ENCODE peak calls at places on chromosomes 7 and 10, in ten cellular contexts. I, Y, C, U, T, K, S, V, J and B are unnamed samples.

GRCh38 chr10:132299381-132300336 is 8.1 kb downstream of the STK32C start:
- DNase-seq in V (no peak), J (no peak), U (no peak), C (no peak), Y (no peak), T (no peak), S (no peak), I (no peak), K (peak; percentile 4), B (no peak)

GRCh38 chr10:77837248-77837924 is 89.2 kb downstream of the DLG5 start:
- DNase-seq in C (no peak), J (peak; percentile 71), K (no peak), Y (peak; percentile 37), T (peak; percentile 51), S (peak; percentile 70), U (peak; percentile 92), V (peak; percentile 48), I (peak; percentile 27), B (peak; percentile 85)

GRCh38 chr10:132973903-132974241 is 31.5 kb upstream of the CFAP46 start:
- DNase-seq in U (no peak), T (no peak), I (no peak), Y (no peak), C (no peak), K (no peak), V (no peak), J (no peak), S (no peak), B (no peak)

GRCh38 chr7:139753079-139753692 is 24.6 kb downstream of the HIPK2 start:
- DNase-seq in K (no peak), V (no peak), T (no peak), I (no peak), U (no peak), C (no peak), Y (no peak), J (no peak), S (peak; percentile 43), B (no peak)

GRCh38 chr10:129785536-129785981 is 178.5 kb downstream of the EBF3 start:
- DNase-seq in U (no peak), J (no peak), V (no peak), K (no peak), C (no peak), T (no peak), S (no peak), Y (no peak), I (no peak), B (no peak)

GRCh38 chr10:101903827-101904520 is 60.4 kb upstream of the KCNIP2 start:
- DNase-seq in U (peak; percentile 41), I (no peak), J (peak; percentile 70), C (no peak), V (no peak), K (no peak), Y (peak; percentile 82), T (no peak), S (no peak), B (peak; percentile 65)

GRCh38 chr7:142894112-142894835 is 8.7 kb upstream of the TRPV6 start:
- DNase-seq in S (no peak), U (no peak), V (no peak), C (no peak), J (no peak), Y (no peak), I (no peak), T (no peak), K (no peak), B (no peak)

GRCh38 chr7:100130608-100131453 is 4.1 kb downstream of the MBLAC1 start:
- DNase-seq in C (no peak), J (peak; percentile 78), V (no peak), K (peak; percentile 79), T (peak; percentile 87), S (peak; percentile 78), I (no peak), U (peak; percentile 92), Y (peak; percentile 85), B (peak; percentile 80)

GRCh38 chr7:45978010-45978681 is 57.1 kb upstream of the IGFBP3 start:
- DNase-seq in K (peak; percentile 56), J (no peak), Y (no peak), V (peak; percentile 99), S (peak; percentile 93), U (peak; percentile 14), T (no peak), C (peak; percentile 88), I (peak; percentile 79), B (no peak)

GRCh38 chr10:33279791-33280190 is 54.7 kb downstream of the NRP1 start:
- DNase-seq in J (no peak), Y (no peak), K (no peak), S (peak; percentile 52), V (no peak), C (no peak), U (no peak), I (no peak), T (no peak), B (no peak)

GRCh38 chr10:129709101-129709500 is 242.1 kb downstream of the MGMT start:
- DNase-seq in Y (no peak), T (no peak), V (no peak), I (no peak), U (no peak), S (no peak), C (no peak), J (no peak), K (no peak), B (no peak)

GRCh38 chr7:34675749-34676374 is 17.8 kb downstream of the NPSR1 start:
- DNase-seq in S (peak; percentile 5), K (peak; percentile 18), T (no peak), U (peak; percentile 60), C (peak; percentile 13), I (no peak), V (no peak), J (peak; percentile 21), Y (no peak), B (peak; percentile 32)

DNA sequence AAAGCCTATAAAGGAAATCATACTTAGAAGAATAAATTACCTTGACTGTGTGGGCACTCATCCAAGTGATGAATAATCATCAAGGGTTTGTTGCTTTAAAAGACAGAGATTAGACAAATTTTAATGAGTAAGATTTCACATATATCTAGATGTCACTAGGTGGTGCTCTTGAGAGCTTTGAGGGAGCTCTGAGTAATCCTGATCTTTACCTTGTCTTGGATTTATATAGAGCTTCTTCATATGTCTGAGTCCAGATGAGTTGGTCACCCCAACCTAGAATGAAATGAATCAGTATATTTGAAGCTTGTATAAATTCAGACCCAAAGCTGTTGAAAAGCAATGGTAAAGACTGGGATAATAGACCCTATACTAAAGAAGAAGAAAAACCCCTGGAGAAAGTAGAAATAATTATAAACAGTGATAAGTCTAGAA is 3.7 kb downstream of the AGR2 start:
- DNase-seq in V (peak; percentile 84), S (peak; percentile 84), T (no peak), I (peak; percentile 53), K (no peak), C (no peak), Y (peak; percentile 26), J (peak; percentile 43), U (peak; percentile 60), B (peak; percentile 56)
- TF ChIP-seq CTCF in V (peak; percentile 80), S (peak; percentile 47), T (peak; percentile 36), I (peak; percentile 59), K (peak; percentile 54), C (peak; percentile 75), Y (peak; percentile 64), J (peak; percentile 81), U (peak; percentile 68), B (no peak)

GRCh38 chr7:33062023-33062781 is at the start of gene NT5C3A:
- DNase-seq in I (no peak), K (peak; percentile 46), Y (no peak), S (peak; percentile 53), T (peak; percentile 7), U (peak; percentile 71), V (peak; percentile 9), J (peak; percentile 48), C (no peak), B (peak; percentile 64)
- TF ChIP-seq CTCF in I (no peak), K (no peak), Y (peak; percentile 17), S (no peak), T (no peak), U (no peak), V (no peak), J (no peak), C (no peak), B (no peak)

GRCh38 chr10:97062484-97062883 is 123.3 kb downstream of the SLIT1 start:
- DNase-seq in Y (no peak), C (no peak), T (no peak), S (no peak), J (no peak), I (no peak), V (no peak), K (no peak), U (no peak), B (no peak)

GRCh38 chr10:97063271-97063982 is 122.3 kb downstream of the SLIT1 start:
- DNase-seq in Y (no peak), U (no peak), J (no peak), V (no peak), T (no peak), I (no peak), S (no peak), K (peak; percentile 27), C (no peak), B (no peak)

GRCh38 chr10:97060441-97061084 is 125.2 kb downstream of the SLIT1 start:
- DNase-seq in J (no peak), K (no peak), I (no peak), V (no peak), Y (no peak), C (no peak), S (no peak), T (no peak), U (no peak), B (no peak)

GRCh38 chr10:97061423-97061822 is 124.3 kb downstream of the SLIT1 start:
- DNase-seq in I (no peak), U (no peak), J (no peak), S (no peak), C (no peak), T (no peak), V (no peak), Y (no peak), K (no peak), B (no peak)

DNA sequence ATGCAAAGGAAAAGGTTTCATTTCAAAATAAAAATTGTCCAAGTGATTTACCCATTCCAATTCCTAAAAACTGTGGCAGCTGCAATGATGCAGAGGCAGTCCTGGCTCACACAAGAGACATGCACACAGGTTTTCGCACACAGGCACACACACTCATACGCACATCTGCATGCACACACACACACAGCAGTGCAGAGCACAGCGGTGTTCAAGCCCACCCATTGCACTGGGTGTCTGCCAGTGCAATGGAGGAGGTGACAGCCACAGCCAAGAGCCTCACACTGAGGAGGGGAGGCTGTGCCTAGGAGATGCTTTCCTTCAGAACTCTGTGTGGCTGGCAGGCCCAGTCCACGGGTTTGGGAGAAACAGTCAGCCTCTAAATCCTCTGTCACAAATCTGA is 123.7 kb downstream of the SLIT1 start:
- DNase-seq in Y (no peak), U (no peak), C (no peak), T (no peak), J (no peak), S (no peak), V (no peak), I (no peak), K (no peak), B (no peak)
- TF ChIP-seq CTCF in Y (no peak), U (no peak), C (no peak), T (no peak), J (no peak), S (no peak), V (no peak), I (no peak), K (no peak), B (no peak)

DNA sequence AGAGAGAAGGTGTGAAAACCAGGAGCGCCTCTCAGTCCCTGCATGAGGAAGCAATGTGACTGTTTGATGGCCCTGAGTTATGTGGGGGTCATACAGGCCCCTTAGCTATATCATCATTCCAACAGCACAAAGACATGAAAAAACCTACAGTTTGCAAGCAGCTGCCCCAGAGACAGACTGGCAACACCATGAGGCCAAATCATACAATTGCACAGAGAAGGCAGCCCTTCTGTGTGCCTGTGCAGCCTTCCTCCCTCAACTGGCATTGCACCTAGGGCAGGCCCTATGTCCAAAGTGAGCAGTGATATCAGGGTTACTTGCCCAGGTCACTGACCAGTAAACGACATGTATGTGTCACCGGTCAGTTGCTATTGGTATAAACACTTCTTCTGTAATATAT is 41.6 kb downstream of the GPRIN2 start:
- DNase-seq in I (no peak), K (peak; percentile 11), S (no peak), J (no peak), Y (no peak), U (no peak), C (no peak), T (no peak), V (no peak), B (no peak)
- TF ChIP-seq CTCF in I (no peak), K (no peak), S (no peak), J (no peak), Y (no peak), U (no peak), C (no peak), T (no peak), V (no peak), B (no peak)